ENCODE peak calls at places on chromosome 17, in nine cellular contexts. N is aorta, J is AG04450, L is MCF 10A, M is IMR-90, C is hepatocyte, A is NCI-H1694 treated with DMSO at 0.1 percent for 48 hours, I is AG08395, V is ACHN. P is an unnamed sample.

GRCh38 chr17:75412455-75413317 is 7.2 kb upstream of the GRB2 start:
- DNase-seq in C (peak; percentile 78), I (peak; percentile 65), M (peak; percentile 62), A (peak; percentile 48), L (peak; percentile 74), N (no peak), V (peak; percentile 69), J (peak; percentile 46), P (peak; percentile 65)

GRCh38 chr17:19023209-19023999 is 18.8 kb upstream of the FAM83G start:
- DNase-seq in V (no peak), M (no peak), I (no peak), N (peak; percentile 33), A (no peak), C (no peak), J (no peak), L (no peak), P (no peak)

GRCh38 chr17:2695961-2696760 is 15.4 kb downstream of the CLUH start:
- DNase-seq in J (no peak), L (no peak), M (no peak), A (no peak), C (no peak), N (peak; percentile 75), V (no peak), I (no peak), P (no peak)

GRCh38 chr17:79989106-79989835 is 46.4 kb downstream of the TBC1D16 start:
- DNase-seq in A (no peak), V (no peak), J (no peak), I (no peak), N (no peak), L (no peak), M (no peak), C (no peak), P (no peak)

GRCh38 chr17:79843917-79844815 is 4.9 kb upstream of the CBX4 start:
- DNase-seq in N (peak; percentile 86), C (peak; percentile 89), I (peak; percentile 72), J (no peak), A (peak; percentile 18), V (peak; percentile 80), L (peak; percentile 47), M (peak; percentile 61), P (peak; percentile 73)

GRCh38 chr17:7136266-7136877 is 21.8 kb upstream of the ASGR2 start:
- DNase-seq in N (peak; percentile 93), C (peak; percentile 91), M (peak; percentile 69), V (peak; percentile 71), A (peak; percentile 59), L (peak; percentile 69), I (peak; percentile 69), J (peak; percentile 34), P (peak; percentile 47)

GRCh38 chr17:81342062-81342699 is 47.1 kb upstream of the SLC38A10 start:
- DNase-seq in V (no peak), L (no peak), J (no peak), N (no peak), C (peak; percentile 25), M (no peak), A (no peak), I (no peak), P (no peak)

GRCh38 chr17:67647482-67647881 is 70.3 kb upstream of the NOL11 start:
- DNase-seq in C (no peak), V (no peak), L (no peak), N (no peak), J (no peak), M (no peak), A (no peak), I (no peak), P (no peak)

P was measured in RPMI7951.